ENCODE peak calls at places on chromosomes 13 and 19, in six cellular contexts. One of them, this sample, is unnamed.

GRCh38 chr13:83536941-83537340 is 345.3 kb downstream of the SLITRK1 start:
- DNase-seq in A549: no peak
- DNase-seq in K562: no peak
- DNase-seq in HepG2: no peak
- DNase-seq in GM12878: no peak
- DNase-seq in endothelial cell of umbilical vein: no peak
- DNase-seq in this sample: no peak

GRCh38 chr13:49669735-49670309 is 21.5 kb downstream of the EBPL start:
- DNase-seq in A549: peak; percentile 28
- DNase-seq in K562: peak; percentile 49
- DNase-seq in HepG2: peak; percentile 60
- DNase-seq in GM12878: no peak
- DNase-seq in endothelial cell of umbilical vein: peak; percentile 86
- DNase-seq in this sample: peak; percentile 64

GRCh38 chr13:112773601-112774447 is 84.0 kb downstream of the ATP11A start:
- DNase-seq in A549: no peak
- DNase-seq in K562: no peak
- DNase-seq in HepG2: no peak
- DNase-seq in GM12878: no peak
- DNase-seq in endothelial cell of umbilical vein: no peak
- DNase-seq in this sample: no peak

GRCh38 chr13:42211704-42212103 is 60.2 kb upstream of the AKAP11 start:
- DNase-seq in A549: no peak
- DNase-seq in K562: no peak
- DNase-seq in HepG2: no peak
- DNase-seq in GM12878: no peak
- DNase-seq in endothelial cell of umbilical vein: no peak
- DNase-seq in this sample: no peak

GRCh38 chr19:49114630-49115363 is 627 bp downstream of the LIN7B start:
- DNase-seq in A549: no peak
- DNase-seq in K562: peak; percentile 41
- DNase-seq in HepG2: peak; percentile 46
- DNase-seq in GM12878: no peak
- DNase-seq in endothelial cell of umbilical vein: peak; percentile 39
- DNase-seq in this sample: peak; percentile 74

GRCh38 chr13:40539954-40540706 is 126.3 kb downstream of the FOXO1 start:
- DNase-seq in A549: peak; percentile 30
- DNase-seq in K562: no peak
- DNase-seq in HepG2: peak; percentile 96
- DNase-seq in GM12878: no peak
- DNase-seq in endothelial cell of umbilical vein: peak; percentile 96
- DNase-seq in this sample: no peak

GRCh38 chr19:17124025-17124424 is 48.4 kb downstream of the MYO9B start:
- DNase-seq in A549: no peak
- DNase-seq in K562: no peak
- DNase-seq in HepG2: no peak
- DNase-seq in GM12878: no peak
- DNase-seq in endothelial cell of umbilical vein: no peak
- DNase-seq in this sample: no peak

GRCh38 chr13:99501952-99502310 is 659 bp downstream of the TM9SF2 start:
- DNase-seq in A549: no peak
- DNase-seq in K562: no peak
- DNase-seq in HepG2: no peak
- DNase-seq in GM12878: no peak
- DNase-seq in endothelial cell of umbilical vein: peak; percentile 48
- DNase-seq in this sample: peak; percentile 46

GRCh38 chr19:15285896-15286591 is 46.3 kb downstream of the BRD4 start:
- DNase-seq in A549: no peak
- DNase-seq in K562: no peak
- DNase-seq in HepG2: no peak
- DNase-seq in GM12878: peak; percentile 75
- DNase-seq in endothelial cell of umbilical vein: no peak
- DNase-seq in this sample: peak; percentile 41

GRCh38 chr19:674282-675151 is 1.7 kb upstream of the FSTL3 start:
- DNase-seq in A549: no peak
- DNase-seq in K562: no peak
- DNase-seq in HepG2: peak; percentile 30
- DNase-seq in GM12878: no peak
- DNase-seq in endothelial cell of umbilical vein: no peak
- DNase-seq in this sample: no peak

GRCh38 chr13:32901994-32902780 is 114.0 kb upstream of the KL start:
- DNase-seq in A549: no peak
- DNase-seq in K562: no peak
- DNase-seq in HepG2: no peak
- DNase-seq in GM12878: no peak
- DNase-seq in endothelial cell of umbilical vein: no peak
- DNase-seq in this sample: no peak

GRCh38 chr19:403221-404036 is 5.5 kb downstream of the C2CD4C start:
- DNase-seq in A549: no peak
- DNase-seq in K562: no peak
- DNase-seq in HepG2: no peak
- DNase-seq in GM12878: no peak
- DNase-seq in endothelial cell of umbilical vein: no peak
- DNase-seq in this sample: no peak

GRCh38 chr19:16315825-16316505 is 8.7 kb upstream of the KLF2 start:
- DNase-seq in A549: no peak
- DNase-seq in K562: peak; percentile 79
- DNase-seq in HepG2: no peak
- DNase-seq in GM12878: no peak
- DNase-seq in endothelial cell of umbilical vein: no peak
- DNase-seq in this sample: peak; percentile 88

GRCh38 chr13:50928088-50928487 is 18.5 kb downstream of the RNASEH2B start:
- DNase-seq in A549: no peak
- DNase-seq in K562: no peak
- DNase-seq in HepG2: no peak
- DNase-seq in GM12878: no peak
- DNase-seq in endothelial cell of umbilical vein: no peak
- DNase-seq in this sample: no peak

GRCh38 chr19:12723643-12724426 is at the start of gene TNPO2:
- DNase-seq in A549: peak; percentile 60
- DNase-seq in K562: peak; percentile 70
- DNase-seq in HepG2: peak; percentile 71
- DNase-seq in GM12878: peak; percentile 40
- DNase-seq in endothelial cell of umbilical vein: peak; percentile 65
- DNase-seq in this sample: peak; percentile 90

GRCh38 chr19:19463348-19464117 is 51.8 kb downstream of the TSSK6 start:
- DNase-seq in A549: no peak
- DNase-seq in K562: no peak
- DNase-seq in HepG2: no peak
- DNase-seq in GM12878: no peak
- DNase-seq in endothelial cell of umbilical vein: peak; percentile 59
- DNase-seq in this sample: no peak

GRCh38 chr19:56309511-56310185 is 5.0 kb downstream of the ZSCAN5A start:
- DNase-seq in A549: no peak
- DNase-seq in K562: peak; percentile 80
- DNase-seq in HepG2: peak; percentile 39
- DNase-seq in GM12878: no peak
- DNase-seq in endothelial cell of umbilical vein: peak; percentile 47
- DNase-seq in this sample: peak; percentile 73

GRCh38 chr19:734716-735115 is 16.2 kb upstream of the MISP start:
- DNase-seq in A549: no peak
- DNase-seq in K562: no peak
- DNase-seq in HepG2: no peak
- DNase-seq in GM12878: no peak
- DNase-seq in endothelial cell of umbilical vein: no peak
- DNase-seq in this sample: no peak

GRCh38 chr19:43934055-43934984 is 762 bp downstream of the ZNF45 start:
- DNase-seq in A549: peak; percentile 17
- DNase-seq in K562: peak; percentile 23
- DNase-seq in HepG2: no peak
- DNase-seq in GM12878: no peak
- DNase-seq in endothelial cell of umbilical vein: no peak
- DNase-seq in this sample: peak; percentile 11

GRCh38 chr19:46785054-46785979 is 3.1 kb downstream of the SLC1A5 start:
- DNase-seq in A549: no peak
- DNase-seq in K562: no peak
- DNase-seq in HepG2: no peak
- DNase-seq in GM12878: no peak
- DNase-seq in endothelial cell of umbilical vein: no peak
- DNase-seq in this sample: no peak

GRCh38 chr19:46901701-46902401 is 41.1 kb downstream of the ARHGAP35 start:
- DNase-seq in A549: no peak
- DNase-seq in K562: no peak
- DNase-seq in HepG2: no peak
- DNase-seq in GM12878: no peak
- DNase-seq in endothelial cell of umbilical vein: peak; percentile 15
- DNase-seq in this sample: no peak

GRCh38 chr19:23957660-23958281 is 43.1 kb downstream of the ZNF726 start:
- DNase-seq in A549: no peak
- DNase-seq in K562: no peak
- DNase-seq in HepG2: no peak
- DNase-seq in GM12878: no peak
- DNase-seq in endothelial cell of umbilical vein: no peak
- DNase-seq in this sample: no peak

GRCh38 chr13:66424417-66424816 is 805.7 kb downstream of the PCDH9 start:
- DNase-seq in A549: no peak
- DNase-seq in K562: no peak
- DNase-seq in HepG2: no peak
- DNase-seq in GM12878: no peak
- DNase-seq in endothelial cell of umbilical vein: peak; percentile 19
- DNase-seq in this sample: no peak

GRCh38 chr19:48424694-48425219 is 21.0 kb upstream of the GRWD1 start:
- DNase-seq in A549: peak; percentile 92
- DNase-seq in K562: peak; percentile 57
- DNase-seq in HepG2: no peak
- DNase-seq in GM12878: no peak
- DNase-seq in endothelial cell of umbilical vein: peak; percentile 88
- DNase-seq in this sample: peak; percentile 91

GRCh38 chr19:4844348-4845179 is 13.1 kb upstream of the TICAM1 start:
- DNase-seq in A549: no peak
- DNase-seq in K562: no peak
- DNase-seq in HepG2: peak; percentile 75
- DNase-seq in GM12878: no peak
- DNase-seq in endothelial cell of umbilical vein: no peak
- DNase-seq in this sample: no peak
- H3K4me3 ChIP-seq in A549: no peak overlapping the region
- H3K4me3 ChIP-seq in K562: no peak overlapping the region
- H3K4me3 ChIP-seq in HepG2: no peak overlapping the region
- H3K4me3 ChIP-seq in GM12878: no peak overlapping the region
- H3K4me3 ChIP-seq in endothelial cell of umbilical vein: no peak overlapping the region
- H3K4me3 ChIP-seq in this sample: no peak overlapping the region

GRCh38 chr13:19605161-19605955 is 28.1 kb upstream of the MPHOSPH8 start:
- DNase-seq in A549: no peak
- DNase-seq in K562: no peak
- DNase-seq in HepG2: no peak
- DNase-seq in GM12878: no peak
- DNase-seq in endothelial cell of umbilical vein: no peak
- DNase-seq in this sample: no peak

GRCh38 chr13:19606152-19606551 is 27.3 kb upstream of the MPHOSPH8 start:
- DNase-seq in A549: no peak
- DNase-seq in K562: no peak
- DNase-seq in HepG2: no peak
- DNase-seq in GM12878: no peak
- DNase-seq in endothelial cell of umbilical vein: no peak
- DNase-seq in this sample: no peak

GRCh38 chr13:19604306-19604705 is 29.2 kb upstream of the MPHOSPH8 start:
- DNase-seq in A549: no peak
- DNase-seq in K562: no peak
- DNase-seq in HepG2: peak; percentile 86
- DNase-seq in GM12878: no peak
- DNase-seq in endothelial cell of umbilical vein: no peak
- DNase-seq in this sample: no peak

GRCh38 chr13:19597523-19597922 is 35.9 kb upstream of the MPHOSPH8 start:
- DNase-seq in A549: no peak
- DNase-seq in K562: no peak
- DNase-seq in HepG2: no peak
- DNase-seq in GM12878: no peak
- DNase-seq in endothelial cell of umbilical vein: no peak
- DNase-seq in this sample: peak; percentile 74

DNA sequence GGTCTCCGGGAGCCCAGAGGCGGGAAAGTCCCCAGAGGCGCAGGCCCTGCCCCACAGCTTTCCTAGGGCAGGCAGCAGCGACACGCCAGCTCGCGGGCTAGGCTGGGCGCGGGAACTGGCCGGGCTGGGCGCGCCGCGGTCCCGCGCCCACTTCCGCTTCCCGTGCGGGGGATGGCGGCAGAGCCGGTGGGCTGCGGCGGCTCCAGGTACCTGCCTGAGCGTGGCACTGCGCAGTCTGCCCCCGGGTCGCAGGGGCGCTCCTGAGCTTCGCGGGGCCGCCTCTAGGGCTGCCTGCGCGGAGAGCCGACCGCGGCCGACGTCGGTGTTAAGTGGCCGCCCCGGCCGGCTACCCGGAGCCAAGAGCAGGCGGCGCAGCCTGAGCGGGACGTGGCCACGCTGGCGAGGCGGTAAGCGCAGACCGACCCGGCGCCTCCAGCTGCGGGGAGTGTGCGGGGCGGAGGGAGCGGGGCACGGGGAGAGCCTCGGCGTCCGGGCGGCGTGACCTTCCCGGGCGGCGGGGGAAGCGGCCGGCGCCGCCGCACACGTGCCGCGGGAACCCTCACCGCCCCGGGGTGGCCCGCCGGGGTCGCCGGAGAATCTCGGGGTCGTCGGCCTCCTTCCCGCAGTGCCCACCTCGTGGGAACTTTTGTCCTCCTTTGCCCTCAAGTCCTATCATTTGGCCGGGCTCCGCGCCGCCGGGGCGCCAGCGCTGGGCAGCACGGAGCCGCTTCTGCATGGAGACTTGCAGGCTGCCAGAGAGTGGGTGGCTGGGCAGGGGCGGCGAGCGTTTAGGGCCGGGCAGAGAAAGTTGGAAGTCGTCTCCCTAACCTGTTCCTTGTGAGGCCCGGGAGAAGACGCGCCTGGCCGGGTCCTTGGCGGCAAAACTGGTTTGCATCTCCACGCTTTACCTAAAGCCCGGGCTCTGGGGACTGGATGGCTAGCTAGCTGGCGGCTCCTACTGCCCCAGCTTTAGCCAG is 31.4 kb upstream of the MPHOSPH8 start:
- DNase-seq in A549: peak; percentile 38
- DNase-seq in K562: peak; percentile 63
- DNase-seq in HepG2: peak; percentile 58
- DNase-seq in GM12878: no peak
- DNase-seq in endothelial cell of umbilical vein: peak; percentile 52
- DNase-seq in this sample: peak; percentile 81
- TF ChIP-seq MAX in A549: peak; percentile 60
- TF ChIP-seq MAX in K562: no peak
- TF ChIP-seq MAX in HepG2: peak; percentile 72
- TF ChIP-seq MAX in GM12878: no peak
- TF ChIP-seq MAX in endothelial cell of umbilical vein: no peak
- TF ChIP-seq MAX in this sample: peak; percentile 29

GRCh38 chr19:40754611-40755247 is 3.7 kb downstream of the SNRPA start:
- DNase-seq in A549: no peak
- DNase-seq in K562: no peak
- DNase-seq in HepG2: peak; percentile 62
- DNase-seq in GM12878: no peak
- DNase-seq in endothelial cell of umbilical vein: no peak
- DNase-seq in this sample: peak; percentile 48
- TF ChIP-seq MYC in A549: no peak
- TF ChIP-seq MYC in K562: no peak
- TF ChIP-seq MYC in HepG2: peak; percentile 31
- TF ChIP-seq MYC in GM12878: no peak
- TF ChIP-seq MYC in endothelial cell of umbilical vein: no peak
- TF ChIP-seq MYC in this sample: no peak

DNA sequence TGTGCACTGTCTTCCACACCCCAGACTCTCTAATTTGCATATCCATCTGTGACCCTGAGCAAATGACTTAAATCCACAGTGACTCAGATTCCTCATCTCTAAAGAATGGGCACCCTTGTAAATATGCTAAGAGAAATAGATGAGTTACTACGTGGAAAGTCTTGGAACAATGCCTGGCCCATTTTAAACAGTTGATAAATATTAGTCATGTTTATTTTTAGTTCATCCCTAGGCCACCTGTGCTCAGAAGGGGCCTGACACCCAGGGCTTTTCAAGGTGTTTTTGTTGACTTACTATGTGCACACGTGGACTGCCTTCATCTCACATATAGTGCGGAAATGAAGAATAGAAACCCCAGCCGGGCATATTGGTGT is 806 bp upstream of the PTPRH start:
- DNase-seq in A549: peak; percentile 91
- DNase-seq in K562: no peak
- DNase-seq in HepG2: peak; percentile 91
- DNase-seq in GM12878: no peak
- DNase-seq in endothelial cell of umbilical vein: peak; percentile 78
- DNase-seq in this sample: no peak
- H3K4me3 ChIP-seq in A549: no peak overlapping the region
- H3K4me3 ChIP-seq in K562: no peak overlapping the region
- H3K4me3 ChIP-seq in HepG2: no peak overlapping the region
- H3K4me3 ChIP-seq in GM12878: no peak overlapping the region
- H3K4me3 ChIP-seq in endothelial cell of umbilical vein: no peak overlapping the region
- H3K4me3 ChIP-seq in this sample: no peak overlapping the region

This sample was measured in NB4.